ENCODE peak calls at places on chromosomes 3 and 15, in nine cellular contexts. One of them, this sample, is unnamed.

GRCh38 chr3:197298858-197299854 is 744 bp upstream of the DLG1 start:
- DNase-seq in osteocyte: no peak
- DNase-seq in MM.1S: peak
- DNase-seq in bronchial epithelial cell: peak
- DNase-seq in left lung: peak
- DNase-seq in AG04449: no peak
- DNase-seq in foreskin fibroblast: no peak
- DNase-seq in neural progenitor cell: peak
- DNase-seq in GM23338: peak
- DNase-seq in this sample: peak

GRCh38 chr15:62066663-62067447 is at the start of gene C2CD4A:
- DNase-seq in osteocyte: peak
- DNase-seq in MM.1S: peak
- DNase-seq in bronchial epithelial cell: peak
- DNase-seq in left lung: peak
- DNase-seq in AG04449: no peak
- DNase-seq in foreskin fibroblast: no peak
- DNase-seq in neural progenitor cell: peak
- DNase-seq in GM23338: peak
- DNase-seq in this sample: no peak

GRCh38 chr3:128432898-128433629 is 33.6 kb downstream of the DNAJB8 start:
- DNase-seq in osteocyte: no peak
- DNase-seq in MM.1S: no peak
- DNase-seq in bronchial epithelial cell: no peak
- DNase-seq in left lung: no peak
- DNase-seq in AG04449: no peak
- DNase-seq in foreskin fibroblast: no peak
- DNase-seq in neural progenitor cell: peak
- DNase-seq in GM23338: peak
- DNase-seq in this sample: no peak

GRCh38 chr3:67783281-67784250 is 129.2 kb upstream of the SUCLG2 start:
- DNase-seq in osteocyte: no peak
- DNase-seq in MM.1S: no peak
- DNase-seq in bronchial epithelial cell: peak
- DNase-seq in left lung: no peak
- DNase-seq in AG04449: no peak
- DNase-seq in foreskin fibroblast: peak
- DNase-seq in neural progenitor cell: no peak
- DNase-seq in GM23338: no peak
- DNase-seq in this sample: no peak

GRCh38 chr3:38138347-38139190 is at the start of gene MYD88:
- DNase-seq in osteocyte: peak
- DNase-seq in MM.1S: peak
- DNase-seq in bronchial epithelial cell: no peak
- DNase-seq in left lung: peak
- DNase-seq in AG04449: no peak
- DNase-seq in foreskin fibroblast: peak
- DNase-seq in neural progenitor cell: peak
- DNase-seq in GM23338: peak
- DNase-seq in this sample: peak

GRCh38 chr3:70358978-70359580 is 46.6 kb upstream of the MDFIC2 start:
- DNase-seq in osteocyte: no peak
- DNase-seq in MM.1S: peak
- DNase-seq in bronchial epithelial cell: peak
- DNase-seq in left lung: no peak
- DNase-seq in AG04449: peak
- DNase-seq in foreskin fibroblast: no peak
- DNase-seq in neural progenitor cell: peak
- DNase-seq in GM23338: peak
- DNase-seq in this sample: no peak

GRCh38 chr3:176430244-176430893 is 766.9 kb downstream of the TBL1XR1 start:
- DNase-seq in osteocyte: no peak
- DNase-seq in MM.1S: peak
- DNase-seq in bronchial epithelial cell: peak
- DNase-seq in left lung: no peak
- DNase-seq in AG04449: peak
- DNase-seq in foreskin fibroblast: peak
- DNase-seq in neural progenitor cell: peak
- DNase-seq in GM23338: peak
- DNase-seq in this sample: no peak

GRCh38 chr3:55491296-55491816 is 4.2 kb upstream of the WNT5A start:
- DNase-seq in osteocyte: no peak
- DNase-seq in MM.1S: no peak
- DNase-seq in bronchial epithelial cell: peak
- DNase-seq in left lung: no peak
- DNase-seq in AG04449: peak
- DNase-seq in foreskin fibroblast: peak
- DNase-seq in neural progenitor cell: no peak
- DNase-seq in GM23338: no peak
- DNase-seq in this sample: no peak

GRCh38 chr3:65830948-65831732 is 207.6 kb downstream of the MAGI1 start:
- DNase-seq in osteocyte: no peak
- DNase-seq in MM.1S: no peak
- DNase-seq in bronchial epithelial cell: no peak
- DNase-seq in left lung: no peak
- DNase-seq in AG04449: no peak
- DNase-seq in foreskin fibroblast: no peak
- DNase-seq in neural progenitor cell: no peak
- DNase-seq in GM23338: no peak
- DNase-seq in this sample: no peak

GRCh38 chr3:140015741-140016140 is 80.8 kb downstream of the CLSTN2 start:
- DNase-seq in osteocyte: no peak
- DNase-seq in MM.1S: no peak
- DNase-seq in bronchial epithelial cell: no peak
- DNase-seq in left lung: no peak
- DNase-seq in AG04449: no peak
- DNase-seq in foreskin fibroblast: no peak
- DNase-seq in neural progenitor cell: no peak
- DNase-seq in GM23338: no peak
- DNase-seq in this sample: no peak

GRCh38 chr15:85615930-85616329 is 178.8 kb downstream of the KLHL25 start:
- DNase-seq in osteocyte: no peak
- DNase-seq in MM.1S: peak
- DNase-seq in bronchial epithelial cell: peak
- DNase-seq in left lung: no peak
- DNase-seq in AG04449: no peak
- DNase-seq in foreskin fibroblast: no peak
- DNase-seq in neural progenitor cell: peak
- DNase-seq in GM23338: peak
- DNase-seq in this sample: no peak

GRCh38 chr3:50164056-50164455 is 8.9 kb downstream of the SEMA3F start:
- DNase-seq in osteocyte: no peak
- DNase-seq in MM.1S: no peak
- DNase-seq in bronchial epithelial cell: peak
- DNase-seq in left lung: peak
- DNase-seq in AG04449: peak
- DNase-seq in foreskin fibroblast: peak
- DNase-seq in neural progenitor cell: no peak
- DNase-seq in GM23338: no peak
- DNase-seq in this sample: peak

GRCh38 chr15:79195239-79195638 is 87.3 kb upstream of the ANKRD34C start:
- DNase-seq in osteocyte: no peak
- DNase-seq in MM.1S: no peak
- DNase-seq in bronchial epithelial cell: no peak
- DNase-seq in left lung: no peak
- DNase-seq in AG04449: no peak
- DNase-seq in foreskin fibroblast: no peak
- DNase-seq in neural progenitor cell: no peak
- DNase-seq in GM23338: no peak
- DNase-seq in this sample: no peak

GRCh38 chr15:79194386-79194785 is 88.1 kb upstream of the ANKRD34C start:
- DNase-seq in osteocyte: no peak
- DNase-seq in MM.1S: no peak
- DNase-seq in bronchial epithelial cell: no peak
- DNase-seq in left lung: no peak
- DNase-seq in AG04449: no peak
- DNase-seq in foreskin fibroblast: no peak
- DNase-seq in neural progenitor cell: no peak
- DNase-seq in GM23338: no peak
- DNase-seq in this sample: no peak

GRCh38 chr15:79193157-79193948 is 89.2 kb upstream of the ANKRD34C start:
- DNase-seq in osteocyte: no peak
- DNase-seq in MM.1S: peak
- DNase-seq in bronchial epithelial cell: no peak
- DNase-seq in left lung: no peak
- DNase-seq in AG04449: no peak
- DNase-seq in foreskin fibroblast: no peak
- DNase-seq in neural progenitor cell: no peak
- DNase-seq in GM23338: no peak
- DNase-seq in this sample: no peak

GRCh38 chr15:79197285-79197684 is 85.2 kb upstream of the ANKRD34C start:
- DNase-seq in osteocyte: no peak
- DNase-seq in MM.1S: no peak
- DNase-seq in bronchial epithelial cell: no peak
- DNase-seq in left lung: no peak
- DNase-seq in AG04449: no peak
- DNase-seq in foreskin fibroblast: no peak
- DNase-seq in neural progenitor cell: peak
- DNase-seq in GM23338: peak
- DNase-seq in this sample: no peak

DNA sequence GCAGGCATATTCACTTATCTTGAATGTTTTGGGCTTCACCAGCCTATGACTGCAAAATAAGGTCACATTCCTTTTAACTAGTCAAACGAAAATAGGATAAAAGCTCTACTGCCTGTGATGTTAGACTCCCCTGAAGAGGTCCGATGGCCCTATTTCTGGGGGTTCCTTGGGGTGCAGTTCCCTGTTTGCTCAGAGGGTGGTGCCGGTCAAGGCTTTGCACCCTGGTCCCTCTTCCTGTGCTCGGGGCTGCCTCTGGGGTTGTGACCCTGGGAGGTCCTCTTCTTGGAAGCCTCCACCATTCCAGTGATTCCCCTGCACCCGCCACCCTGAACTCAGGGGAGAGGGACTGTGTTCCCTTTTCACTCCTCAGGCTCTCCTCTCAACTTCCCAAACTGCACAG is 86.7 kb upstream of the ANKRD34C start:
- DNase-seq in osteocyte: no peak
- DNase-seq in MM.1S: no peak
- DNase-seq in bronchial epithelial cell: no peak
- DNase-seq in left lung: no peak
- DNase-seq in AG04449: no peak
- DNase-seq in foreskin fibroblast: no peak
- DNase-seq in neural progenitor cell: no peak
- DNase-seq in GM23338: peak
- DNase-seq in this sample: no peak
- TF ChIP-seq CTCF in osteocyte: no peak
- TF ChIP-seq CTCF in MM.1S: peak
- TF ChIP-seq CTCF in bronchial epithelial cell: peak
- TF ChIP-seq CTCF in left lung: no peak
- TF ChIP-seq CTCF in AG04449: no peak
- TF ChIP-seq CTCF in foreskin fibroblast: no peak
- TF ChIP-seq CTCF in neural progenitor cell: peak
- TF ChIP-seq CTCF in GM23338: peak
- TF ChIP-seq CTCF in this sample: no peak

GRCh38 chr15:81942655-81943054 is 103.2 kb downstream of the MEX3B start:
- DNase-seq in osteocyte: no peak
- DNase-seq in MM.1S: no peak
- DNase-seq in bronchial epithelial cell: no peak
- DNase-seq in left lung: no peak
- DNase-seq in AG04449: no peak
- DNase-seq in foreskin fibroblast: no peak
- DNase-seq in neural progenitor cell: no peak
- DNase-seq in GM23338: no peak
- DNase-seq in this sample: no peak
- TF ChIP-seq CTCF in osteocyte: no peak
- TF ChIP-seq CTCF in MM.1S: no peak
- TF ChIP-seq CTCF in bronchial epithelial cell: no peak
- TF ChIP-seq CTCF in left lung: no peak
- TF ChIP-seq CTCF in AG04449: no peak
- TF ChIP-seq CTCF in foreskin fibroblast: no peak
- TF ChIP-seq CTCF in neural progenitor cell: no peak
- TF ChIP-seq CTCF in GM23338: no peak
- TF ChIP-seq CTCF in this sample: no peak

GRCh38 chr3:131972550-131972949 is 62.3 kb downstream of the CPNE4 start:
- DNase-seq in osteocyte: no peak
- DNase-seq in MM.1S: no peak
- DNase-seq in bronchial epithelial cell: no peak
- DNase-seq in left lung: no peak
- DNase-seq in AG04449: no peak
- DNase-seq in foreskin fibroblast: no peak
- DNase-seq in neural progenitor cell: no peak
- DNase-seq in GM23338: no peak
- DNase-seq in this sample: no peak
- TF ChIP-seq CTCF in osteocyte: no peak
- TF ChIP-seq CTCF in MM.1S: no peak
- TF ChIP-seq CTCF in bronchial epithelial cell: no peak
- TF ChIP-seq CTCF in left lung: no peak
- TF ChIP-seq CTCF in AG04449: no peak
- TF ChIP-seq CTCF in foreskin fibroblast: no peak
- TF ChIP-seq CTCF in neural progenitor cell: no peak
- TF ChIP-seq CTCF in GM23338: no peak
- TF ChIP-seq CTCF in this sample: no peak

GRCh38 chr15:51161491-51162260 is 67.0 kb upstream of the TNFAIP8L3 start:
- DNase-seq in osteocyte: no peak
- DNase-seq in MM.1S: no peak
- DNase-seq in bronchial epithelial cell: no peak
- DNase-seq in left lung: no peak
- DNase-seq in AG04449: no peak
- DNase-seq in foreskin fibroblast: peak
- DNase-seq in neural progenitor cell: no peak
- DNase-seq in GM23338: no peak
- DNase-seq in this sample: no peak

GRCh38 chr15:51168700-51169099 is 74.0 kb upstream of the TNFAIP8L3 start:
- DNase-seq in osteocyte: no peak
- DNase-seq in MM.1S: no peak
- DNase-seq in bronchial epithelial cell: no peak
- DNase-seq in left lung: no peak
- DNase-seq in AG04449: no peak
- DNase-seq in foreskin fibroblast: no peak
- DNase-seq in neural progenitor cell: no peak
- DNase-seq in GM23338: no peak
- DNase-seq in this sample: no peak

GRCh38 chr15:51160484-51160883 is 65.8 kb upstream of the TNFAIP8L3 start:
- DNase-seq in osteocyte: no peak
- DNase-seq in MM.1S: no peak
- DNase-seq in bronchial epithelial cell: no peak
- DNase-seq in left lung: no peak
- DNase-seq in AG04449: no peak
- DNase-seq in foreskin fibroblast: no peak
- DNase-seq in neural progenitor cell: no peak
- DNase-seq in GM23338: no peak
- DNase-seq in this sample: no peak

GRCh38 chr15:51162865-51163762 is 68.4 kb upstream of the TNFAIP8L3 start:
- DNase-seq in osteocyte: peak
- DNase-seq in MM.1S: peak
- DNase-seq in bronchial epithelial cell: peak
- DNase-seq in left lung: peak
- DNase-seq in AG04449: no peak
- DNase-seq in foreskin fibroblast: peak
- DNase-seq in neural progenitor cell: peak
- DNase-seq in GM23338: peak
- DNase-seq in this sample: no peak

DNA sequence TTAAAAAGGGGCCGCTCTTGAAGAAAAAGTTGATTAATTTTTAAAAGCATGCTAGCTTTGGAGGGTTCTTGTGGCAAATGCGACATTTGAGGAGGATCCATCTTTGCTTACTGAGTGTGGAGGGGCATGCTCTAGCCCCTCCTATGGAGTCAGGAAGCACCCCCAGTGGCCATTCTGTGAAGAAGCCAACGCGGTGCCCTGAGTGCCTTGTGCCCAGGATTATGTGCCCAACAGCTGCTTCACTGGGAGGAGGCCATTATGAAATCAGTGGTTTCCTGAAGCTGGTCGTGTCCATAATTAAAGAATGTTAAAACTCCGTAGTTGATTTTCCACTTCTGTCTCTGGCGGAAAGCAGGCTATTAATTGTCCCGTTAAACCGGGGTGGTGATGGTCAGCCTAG is 69.1 kb upstream of the TNFAIP8L3 start:
- DNase-seq in osteocyte: no peak
- DNase-seq in MM.1S: no peak
- DNase-seq in bronchial epithelial cell: no peak
- DNase-seq in left lung: no peak
- DNase-seq in AG04449: no peak
- DNase-seq in foreskin fibroblast: no peak
- DNase-seq in neural progenitor cell: no peak
- DNase-seq in GM23338: peak
- DNase-seq in this sample: no peak
- TF ChIP-seq CTCF in osteocyte: no peak
- TF ChIP-seq CTCF in MM.1S: no peak
- TF ChIP-seq CTCF in bronchial epithelial cell: no peak
- TF ChIP-seq CTCF in left lung: no peak
- TF ChIP-seq CTCF in AG04449: no peak
- TF ChIP-seq CTCF in foreskin fibroblast: no peak
- TF ChIP-seq CTCF in neural progenitor cell: peak
- TF ChIP-seq CTCF in GM23338: peak
- TF ChIP-seq CTCF in this sample: no peak

This sample was measured in ascending aorta.